ENCODE peak calls at places on chromosomes 5 and 9, in ten cellular contexts. One of them, this sample, is unnamed. For H3K4me1, the result is how much of the 10 kb centered on the place peaks cover.

GRCh38 chr5:153508700-153509099 is 18.2 kb downstream of the GRIA1 start:
- DNase-seq in psoas muscle: no peak
- DNase-seq in CD8-positive, alpha-beta memory T cell: no peak
- DNase-seq in cardiac muscle cell: no peak
- DNase-seq in body of pancreas: no peak
- DNase-seq in naive thymus-derived CD4-positive, alpha-beta T cell: no peak
- DNase-seq in neural progenitor cell: no peak
- DNase-seq in lower lobe of right lung: no peak
- DNase-seq in heart right ventricle: no peak
- DNase-seq in HAP-1: no peak
- DNase-seq in this sample: no peak

GRCh38 chr5:14595877-14596276 is 14.3 kb downstream of the OTULINL start:
- DNase-seq in heart right ventricle: no peak
- DNase-seq in HAP-1: no peak
- DNase-seq in neural progenitor cell: no peak
- DNase-seq in cardiac muscle cell: no peak
- DNase-seq in lower lobe of right lung: no peak
- DNase-seq in body of pancreas: no peak
- DNase-seq in naive thymus-derived CD4-positive, alpha-beta T cell: no peak
- DNase-seq in psoas muscle: no peak
- DNase-seq in CD8-positive, alpha-beta memory T cell: no peak
- DNase-seq in this sample: no peak

GRCh38 chr9:96391021-96391765 is 7.7 kb upstream of the SLC35D2 start:
- DNase-seq in lower lobe of right lung: no peak
- DNase-seq in cardiac muscle cell: no peak
- DNase-seq in CD8-positive, alpha-beta memory T cell: no peak
- DNase-seq in neural progenitor cell: no peak
- DNase-seq in naive thymus-derived CD4-positive, alpha-beta T cell: no peak
- DNase-seq in HAP-1: no peak
- DNase-seq in body of pancreas: peak
- DNase-seq in psoas muscle: no peak
- DNase-seq in heart right ventricle: no peak
- DNase-seq in this sample: no peak

GRCh38 chr5:87105577-87105976 is 162.1 kb upstream of the RASA1 start:
- DNase-seq in cardiac muscle cell: no peak
- DNase-seq in body of pancreas: no peak
- DNase-seq in heart right ventricle: no peak
- DNase-seq in HAP-1: no peak
- DNase-seq in lower lobe of right lung: no peak
- DNase-seq in psoas muscle: no peak
- DNase-seq in CD8-positive, alpha-beta memory T cell: no peak
- DNase-seq in naive thymus-derived CD4-positive, alpha-beta T cell: no peak
- DNase-seq in neural progenitor cell: no peak
- DNase-seq in this sample: no peak

GRCh38 chr5:74382864-74383618 is 257.5 kb downstream of the ENC1 start:
- DNase-seq in HAP-1: no peak
- DNase-seq in naive thymus-derived CD4-positive, alpha-beta T cell: no peak
- DNase-seq in cardiac muscle cell: peak
- DNase-seq in body of pancreas: no peak
- DNase-seq in neural progenitor cell: no peak
- DNase-seq in heart right ventricle: peak
- DNase-seq in lower lobe of right lung: no peak
- DNase-seq in psoas muscle: peak
- DNase-seq in CD8-positive, alpha-beta memory T cell: no peak
- DNase-seq in this sample: no peak

GRCh38 chr5:147348046-147348445 is 113.2 kb downstream of the STK32A start:
- DNase-seq in CD8-positive, alpha-beta memory T cell: no peak
- DNase-seq in neural progenitor cell: no peak
- DNase-seq in naive thymus-derived CD4-positive, alpha-beta T cell: no peak
- DNase-seq in body of pancreas: no peak
- DNase-seq in lower lobe of right lung: no peak
- DNase-seq in HAP-1: no peak
- DNase-seq in heart right ventricle: no peak
- DNase-seq in psoas muscle: no peak
- DNase-seq in cardiac muscle cell: no peak
- DNase-seq in this sample: no peak

GRCh38 chr9:3906437-3907213 is 380.8 kb upstream of the RFX3 start:
- DNase-seq in neural progenitor cell: no peak
- DNase-seq in cardiac muscle cell: no peak
- DNase-seq in HAP-1: no peak
- DNase-seq in naive thymus-derived CD4-positive, alpha-beta T cell: no peak
- DNase-seq in heart right ventricle: no peak
- DNase-seq in psoas muscle: no peak
- DNase-seq in lower lobe of right lung: no peak
- DNase-seq in CD8-positive, alpha-beta memory T cell: no peak
- DNase-seq in body of pancreas: no peak
- DNase-seq in this sample: no peak

GRCh38 chr5:96058084-96058483 is 96.4 kb upstream of the ELL2 start:
- DNase-seq in neural progenitor cell: peak
- DNase-seq in lower lobe of right lung: no peak
- DNase-seq in body of pancreas: no peak
- DNase-seq in naive thymus-derived CD4-positive, alpha-beta T cell: no peak
- DNase-seq in CD8-positive, alpha-beta memory T cell: no peak
- DNase-seq in cardiac muscle cell: no peak
- DNase-seq in heart right ventricle: no peak
- DNase-seq in HAP-1: no peak
- DNase-seq in psoas muscle: no peak
- DNase-seq in this sample: no peak

GRCh38 chr5:154483654-154484392 is 5.8 kb upstream of the HAND1 start:
- DNase-seq in psoas muscle: no peak
- DNase-seq in HAP-1: peak
- DNase-seq in body of pancreas: no peak
- DNase-seq in naive thymus-derived CD4-positive, alpha-beta T cell: no peak
- DNase-seq in lower lobe of right lung: no peak
- DNase-seq in CD8-positive, alpha-beta memory T cell: no peak
- DNase-seq in heart right ventricle: no peak
- DNase-seq in neural progenitor cell: peak
- DNase-seq in cardiac muscle cell: no peak
- DNase-seq in this sample: no peak

GRCh38 chr5:33227247-33227646 is 213.5 kb upstream of the TARS1 start:
- DNase-seq in naive thymus-derived CD4-positive, alpha-beta T cell: no peak
- DNase-seq in lower lobe of right lung: no peak
- DNase-seq in heart right ventricle: no peak
- DNase-seq in cardiac muscle cell: no peak
- DNase-seq in CD8-positive, alpha-beta memory T cell: no peak
- DNase-seq in HAP-1: no peak
- DNase-seq in neural progenitor cell: no peak
- DNase-seq in body of pancreas: no peak
- DNase-seq in psoas muscle: no peak
- DNase-seq in this sample: no peak

GRCh38 chr9:33202552-33203300 is 35.6 kb upstream of the B4GALT1 start:
- DNase-seq in lower lobe of right lung: no peak
- DNase-seq in heart right ventricle: peak
- DNase-seq in naive thymus-derived CD4-positive, alpha-beta T cell: no peak
- DNase-seq in body of pancreas: no peak
- DNase-seq in HAP-1: no peak
- DNase-seq in cardiac muscle cell: no peak
- DNase-seq in CD8-positive, alpha-beta memory T cell: peak
- DNase-seq in neural progenitor cell: no peak
- DNase-seq in psoas muscle: peak
- DNase-seq in this sample: peak

GRCh38 chr5:20056933-20057332 is 68.9 kb upstream of the CDH18 start:
- DNase-seq in cardiac muscle cell: no peak
- DNase-seq in body of pancreas: no peak
- DNase-seq in lower lobe of right lung: no peak
- DNase-seq in naive thymus-derived CD4-positive, alpha-beta T cell: no peak
- DNase-seq in neural progenitor cell: no peak
- DNase-seq in heart right ventricle: no peak
- DNase-seq in CD8-positive, alpha-beta memory T cell: no peak
- DNase-seq in HAP-1: no peak
- DNase-seq in psoas muscle: no peak
- DNase-seq in this sample: no peak

GRCh38 chr9:94511134-94511942 is 43.5 kb upstream of the PCAT7 start:
- DNase-seq in heart right ventricle: no peak
- DNase-seq in CD8-positive, alpha-beta memory T cell: no peak
- DNase-seq in naive thymus-derived CD4-positive, alpha-beta T cell: no peak
- DNase-seq in lower lobe of right lung: no peak
- DNase-seq in HAP-1: no peak
- DNase-seq in cardiac muscle cell: peak
- DNase-seq in psoas muscle: no peak
- DNase-seq in neural progenitor cell: no peak
- DNase-seq in body of pancreas: no peak
- DNase-seq in this sample: no peak

GRCh38 chr5:143376195-143376772 is 27.2 kb downstream of the NR3C1 start:
- DNase-seq in psoas muscle: no peak
- DNase-seq in lower lobe of right lung: no peak
- DNase-seq in neural progenitor cell: no peak
- DNase-seq in naive thymus-derived CD4-positive, alpha-beta T cell: no peak
- DNase-seq in CD8-positive, alpha-beta memory T cell: no peak
- DNase-seq in cardiac muscle cell: no peak
- DNase-seq in body of pancreas: no peak
- DNase-seq in heart right ventricle: no peak
- DNase-seq in HAP-1: no peak
- DNase-seq in this sample: no peak
- H3K4me1 ChIP-seq in psoas muscle: half or more
- H3K4me1 ChIP-seq in lower lobe of right lung: under half
- H3K4me1 ChIP-seq in neural progenitor cell: under half
- H3K4me1 ChIP-seq in naive thymus-derived CD4-positive, alpha-beta T cell: under half
- H3K4me1 ChIP-seq in CD8-positive, alpha-beta memory T cell: under half
- H3K4me1 ChIP-seq in cardiac muscle cell: under half
- H3K4me1 ChIP-seq in body of pancreas: under half
- H3K4me1 ChIP-seq in heart right ventricle: half or more
- H3K4me1 ChIP-seq in HAP-1: under half
- H3K4me1 ChIP-seq in this sample: under half

GRCh38 chr5:142544946-142545652 is 140.8 kb downstream of the FGF1 start:
- DNase-seq in naive thymus-derived CD4-positive, alpha-beta T cell: no peak
- DNase-seq in neural progenitor cell: no peak
- DNase-seq in body of pancreas: no peak
- DNase-seq in HAP-1: no peak
- DNase-seq in psoas muscle: no peak
- DNase-seq in CD8-positive, alpha-beta memory T cell: no peak
- DNase-seq in cardiac muscle cell: no peak
- DNase-seq in heart right ventricle: no peak
- DNase-seq in lower lobe of right lung: no peak
- DNase-seq in this sample: no peak
- H3K4me1 ChIP-seq in naive thymus-derived CD4-positive, alpha-beta T cell: under half
- H3K4me1 ChIP-seq in neural progenitor cell: under half
- H3K4me1 ChIP-seq in body of pancreas: under half
- H3K4me1 ChIP-seq in HAP-1: under half
- H3K4me1 ChIP-seq in psoas muscle: under half
- H3K4me1 ChIP-seq in CD8-positive, alpha-beta memory T cell: under half
- H3K4me1 ChIP-seq in cardiac muscle cell: under half
- H3K4me1 ChIP-seq in heart right ventricle: half or more
- H3K4me1 ChIP-seq in lower lobe of right lung: under half
- H3K4me1 ChIP-seq in this sample: under half

GRCh38 chr9:107270082-107270481 is 13.0 kb upstream of the RAD23B start:
- DNase-seq in cardiac muscle cell: no peak
- DNase-seq in CD8-positive, alpha-beta memory T cell: no peak
- DNase-seq in neural progenitor cell: no peak
- DNase-seq in HAP-1: no peak
- DNase-seq in naive thymus-derived CD4-positive, alpha-beta T cell: no peak
- DNase-seq in lower lobe of right lung: no peak
- DNase-seq in psoas muscle: no peak
- DNase-seq in body of pancreas: no peak
- DNase-seq in heart right ventricle: no peak
- DNase-seq in this sample: no peak

GRCh38 chr9:107269681-107270080 is 13.4 kb upstream of the RAD23B start:
- DNase-seq in lower lobe of right lung: no peak
- DNase-seq in CD8-positive, alpha-beta memory T cell: no peak
- DNase-seq in HAP-1: no peak
- DNase-seq in naive thymus-derived CD4-positive, alpha-beta T cell: no peak
- DNase-seq in heart right ventricle: no peak
- DNase-seq in body of pancreas: no peak
- DNase-seq in cardiac muscle cell: no peak
- DNase-seq in psoas muscle: no peak
- DNase-seq in neural progenitor cell: no peak
- DNase-seq in this sample: no peak

GRCh38 chr9:107268560-107268959 is 14.5 kb upstream of the RAD23B start:
- DNase-seq in psoas muscle: no peak
- DNase-seq in CD8-positive, alpha-beta memory T cell: no peak
- DNase-seq in lower lobe of right lung: no peak
- DNase-seq in neural progenitor cell: no peak
- DNase-seq in body of pancreas: no peak
- DNase-seq in HAP-1: no peak
- DNase-seq in naive thymus-derived CD4-positive, alpha-beta T cell: no peak
- DNase-seq in cardiac muscle cell: no peak
- DNase-seq in heart right ventricle: no peak
- DNase-seq in this sample: no peak

GRCh38 chr9:107269254-107269653 is 13.8 kb upstream of the RAD23B start:
- DNase-seq in naive thymus-derived CD4-positive, alpha-beta T cell: no peak
- DNase-seq in HAP-1: no peak
- DNase-seq in cardiac muscle cell: no peak
- DNase-seq in body of pancreas: no peak
- DNase-seq in CD8-positive, alpha-beta memory T cell: no peak
- DNase-seq in heart right ventricle: no peak
- DNase-seq in lower lobe of right lung: no peak
- DNase-seq in neural progenitor cell: no peak
- DNase-seq in psoas muscle: no peak
- DNase-seq in this sample: no peak

DNA sequence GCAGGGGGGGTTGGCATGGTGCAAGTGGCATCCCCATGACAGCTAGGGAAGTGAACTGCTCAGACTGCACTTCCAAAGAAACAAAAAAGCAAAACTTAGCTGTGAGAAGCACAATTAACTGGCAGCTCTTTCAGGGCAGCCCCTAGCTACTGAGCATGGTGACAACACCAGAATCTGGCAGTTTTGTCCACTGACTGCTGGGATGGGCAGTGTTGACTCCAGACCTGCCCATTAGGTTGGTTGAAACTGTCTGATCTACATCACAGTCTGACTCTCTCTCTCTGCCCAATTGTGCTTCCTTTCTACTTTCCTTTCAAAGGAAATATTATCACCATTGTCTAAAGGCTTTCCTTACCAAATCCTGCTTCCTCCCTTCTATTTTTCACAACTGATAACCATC is 12.5 kb upstream of the RAD23B start:
- DNase-seq in naive thymus-derived CD4-positive, alpha-beta T cell: no peak
- DNase-seq in neural progenitor cell: no peak
- DNase-seq in HAP-1: no peak
- DNase-seq in lower lobe of right lung: no peak
- DNase-seq in body of pancreas: no peak
- DNase-seq in cardiac muscle cell: no peak
- DNase-seq in heart right ventricle: no peak
- DNase-seq in CD8-positive, alpha-beta memory T cell: no peak
- DNase-seq in psoas muscle: no peak
- DNase-seq in this sample: no peak
- H3K4me1 ChIP-seq in naive thymus-derived CD4-positive, alpha-beta T cell: under half
- H3K4me1 ChIP-seq in neural progenitor cell: under half
- H3K4me1 ChIP-seq in HAP-1: under half
- H3K4me1 ChIP-seq in lower lobe of right lung: under half
- H3K4me1 ChIP-seq in body of pancreas: under half
- H3K4me1 ChIP-seq in cardiac muscle cell: under half
- H3K4me1 ChIP-seq in heart right ventricle: under half
- H3K4me1 ChIP-seq in CD8-positive, alpha-beta memory T cell: under half
- H3K4me1 ChIP-seq in psoas muscle: under half
- H3K4me1 ChIP-seq in this sample: under half

DNA sequence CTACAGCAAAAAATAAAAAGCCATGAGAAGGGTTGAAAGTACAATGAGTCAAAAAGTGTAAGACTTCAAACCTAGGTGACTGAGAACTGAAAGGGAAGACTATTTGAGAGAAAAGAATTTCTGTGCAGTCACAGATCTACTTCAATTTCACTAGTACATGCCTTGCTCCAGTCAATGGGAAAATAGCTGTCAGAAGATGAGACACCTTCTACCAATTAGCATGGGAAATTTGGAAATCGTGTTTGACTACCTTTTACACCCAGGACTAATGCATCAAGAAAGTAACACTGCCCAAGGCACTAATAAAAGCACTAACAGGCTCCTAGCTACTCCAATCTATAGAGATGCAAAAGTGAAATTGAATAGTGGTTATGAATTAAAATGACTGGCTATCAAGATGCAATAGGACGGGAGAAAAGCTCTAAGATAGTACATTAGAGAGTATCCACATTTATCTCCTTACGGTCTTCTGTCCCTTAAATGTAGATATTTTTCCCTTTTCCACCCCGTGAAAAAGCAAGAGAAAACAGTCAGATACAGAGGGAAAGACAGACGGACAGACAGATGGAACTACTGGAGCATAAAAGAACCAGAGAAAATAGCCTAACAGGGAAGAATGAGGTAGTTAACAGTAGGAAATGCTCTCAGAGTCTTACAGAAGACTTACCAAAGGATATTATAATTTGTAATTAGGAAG is 15.2 kb downstream of the ERP44 start:
- DNase-seq in body of pancreas: no peak
- DNase-seq in CD8-positive, alpha-beta memory T cell: no peak
- DNase-seq in cardiac muscle cell: no peak
- DNase-seq in naive thymus-derived CD4-positive, alpha-beta T cell: no peak
- DNase-seq in HAP-1: peak
- DNase-seq in neural progenitor cell: no peak
- DNase-seq in heart right ventricle: no peak
- DNase-seq in lower lobe of right lung: no peak
- DNase-seq in psoas muscle: no peak
- DNase-seq in this sample: no peak
- H3K4me1 ChIP-seq in body of pancreas: under half
- H3K4me1 ChIP-seq in CD8-positive, alpha-beta memory T cell: under half
- H3K4me1 ChIP-seq in cardiac muscle cell: under half
- H3K4me1 ChIP-seq in naive thymus-derived CD4-positive, alpha-beta T cell: under half
- H3K4me1 ChIP-seq in HAP-1: under half
- H3K4me1 ChIP-seq in neural progenitor cell: under half
- H3K4me1 ChIP-seq in heart right ventricle: under half
- H3K4me1 ChIP-seq in lower lobe of right lung: under half
- H3K4me1 ChIP-seq in psoas muscle: half or more
- H3K4me1 ChIP-seq in this sample: under half